ENCODE peak calls at places on chromosomes 7 and 10, in five cellular contexts. C is MM.1S; D is CD8-positive, alpha-beta T cell; S is neural progenitor cell; X is spleen. H is an unnamed sample.
A peak's percentile ranks its signal among the peaks of the same experiment; 100 is the strongest.

GRCh38 chr7:159086301-159086925 is 58.3 kb downstream of the VIPR2 start:
- DNase-seq in C (no peak), D (no peak), S (no peak), X (peak; percentile 42), H (no peak)

GRCh38 chr7:38448076-38448475 is 174.6 kb upstream of the TARP start:
- DNase-seq in C (no peak), D (no peak), S (no peak), X (no peak), H (no peak)

GRCh38 chr7:537911-538634 is 18.4 kb upstream of the PDGFA start:
- DNase-seq in C (no peak), D (no peak), S (no peak), X (peak; percentile 89), H (no peak)

GRCh38 chr7:130721486-130722277 is 12.3 kb downstream of the KLF14 start:
- DNase-seq in C (peak; percentile 26), D (peak; percentile 49), S (peak; percentile 86), X (peak; percentile 76), H (peak; percentile 2)

GRCh38 chr10:94133239-94133638 is 139.5 kb downstream of the PLCE1 start:
- DNase-seq in C (no peak), D (no peak), S (no peak), X (no peak), H (no peak)

GRCh38 chr7:45580053-45580872 is 6.1 kb downstream of the ADCY1 start:
- DNase-seq in C (no peak), D (no peak), S (peak; percentile 54), X (peak; percentile 70), H (no peak)

GRCh38 chr7:80443336-80443735 is 68.5 kb downstream of the GNAT3 start:
- DNase-seq in C (no peak), D (no peak), S (no peak), X (no peak), H (no peak)

GRCh38 chr10:122388287-122388997 is 13.9 kb downstream of the PLEKHA1 start:
- DNase-seq in C (no peak), D (no peak), S (no peak), X (no peak), H (no peak)

GRCh38 chr7:139043823-139044812 is 8.3 kb upstream of the ZC3HAV1L start:
- DNase-seq in C (no peak), D (peak; percentile 78), S (no peak), X (no peak), H (no peak)

GRCh38 chr10:28807760-28808613 is 130.7 kb downstream of the BAMBI start:
- DNase-seq in C (no peak), D (no peak), S (no peak), X (no peak), H (no peak)

GRCh38 chr10:75470901-75471300 is 39.5 kb downstream of the LRMDA start:
- DNase-seq in C (no peak), D (no peak), S (no peak), X (no peak), H (no peak)

GRCh38 chr10:74917481-74918077 is 91.2 kb downstream of the KAT6B start:
- DNase-seq in C (no peak), D (no peak), S (no peak), X (no peak), H (no peak)

GRCh38 chr7:136868496-136869005 is at the start of gene CHRM2:
- DNase-seq in C (no peak), D (no peak), S (peak; percentile 64), X (no peak), H (no peak)

GRCh38 chr10:67043041-67043440 is 117.2 kb downstream of the LRRTM3 start:
- DNase-seq in C (no peak), D (no peak), S (no peak), X (no peak), H (no peak)

GRCh38 chr10:122861724-122862161 is 16.1 kb upstream of the CUZD1 start:
- DNase-seq in C (no peak), D (no peak), S (no peak), X (no peak), H (no peak)

GRCh38 chr10:61992683-61993629 is 91.5 kb downstream of the ARID5B start:
- DNase-seq in C (no peak), D (no peak), S (no peak), X (no peak), H (no peak)

GRCh38 chr7:139995034-139995915 is 67.5 kb downstream of the PARP12 start:
- DNase-seq in C (no peak), D (no peak), S (no peak), X (peak; percentile 50), H (peak; percentile 60)

GRCh38 chr7:14806886-14807285 is 95.7 kb downstream of the DGKB start:
- DNase-seq in C (no peak), D (no peak), S (no peak), X (no peak), H (no peak)

GRCh38 chr10:60618861-60619260 is 159.4 kb upstream of the CDK1 start:
- DNase-seq in C (no peak), D (no peak), S (no peak), X (no peak), H (no peak)

GRCh38 chr10:49550563-49550962 is 11.6 kb upstream of the ERCC6 start:
- DNase-seq in C (no peak), D (no peak), S (no peak), X (no peak), H (no peak)

GRCh38 chr10:81130014-81130413 is 592.3 kb downstream of the SH2D4B start:
- DNase-seq in C (no peak), D (no peak), S (no peak), X (no peak), H (no peak)

GRCh38 chr7:55348502-55348901 is 16.6 kb upstream of the LANCL2 start:
- DNase-seq in C (no peak), D (no peak), S (no peak), X (no peak), H (no peak)

GRCh38 chr7:98869374-98870070 is at the start of gene TMEM130:
- DNase-seq in C (no peak), D (no peak), S (peak; percentile 65), X (peak; percentile 76), H (no peak)

GRCh38 chr7:16412535-16413247 is 8.6 kb downstream of the CRPPA start:
- DNase-seq in C (no peak), D (no peak), S (no peak), X (no peak), H (no peak)

GRCh38 chr10:85603167-85603940 is 763.2 kb downstream of the GRID1 start:
- DNase-seq in C (no peak), D (peak; percentile 47), S (no peak), X (no peak), H (no peak)

GRCh38 chr7:82745117-82745516 is 301.5 kb upstream of the CACNA2D1 start:
- DNase-seq in C (no peak), D (no peak), S (peak; percentile 41), X (no peak), H (no peak)

GRCh38 chr7:95631545-95631944 is 35.2 kb upstream of the PDK4 start:
- DNase-seq in C (no peak), D (no peak), S (no peak), X (no peak), H (no peak)

GRCh38 chr10:86304436-86304835 is 62.2 kb downstream of the GRID1 start:
- DNase-seq in C (no peak), D (no peak), S (no peak), X (peak; percentile 39), H (no peak)

GRCh38 chr10:86258488-86258887 is 108.1 kb downstream of the GRID1 start:
- DNase-seq in C (no peak), D (no peak), S (no peak), X (no peak), H (no peak)

GRCh38 chr10:30433779-30434272 is at the start of gene MAP3K8:
- DNase-seq in C (peak; percentile 85), D (peak; percentile 81), S (peak; percentile 93), X (peak; percentile 98), H (peak; percentile 86)

GRCh38 chr10:129841071-129841470 is 123.0 kb downstream of the EBF3 start:
- DNase-seq in C (no peak), D (no peak), S (no peak), X (no peak), H (no peak)

GRCh38 chr10:127314797-127315196 is 118.4 kb upstream of the INSYN2A start:
- DNase-seq in C (no peak), D (no peak), S (no peak), X (no peak), H (no peak)

GRCh38 chr7:116432517-116432916 is 67.0 kb upstream of the CAV2 start:
- DNase-seq in C (no peak), D (no peak), S (no peak), X (no peak), H (no peak)

GRCh38 chr7:116433246-116433645 is 66.3 kb upstream of the CAV2 start:
- DNase-seq in C (no peak), D (no peak), S (no peak), X (no peak), H (no peak)

GRCh38 chr7:116436305-116436826 is 63.2 kb upstream of the CAV2 start:
- DNase-seq in C (no peak), D (no peak), S (no peak), X (no peak), H (no peak)

GRCh38 chr7:116431783-116432182 is 67.8 kb upstream of the CAV2 start:
- DNase-seq in C (no peak), D (no peak), S (no peak), X (no peak), H (no peak)

DNA sequence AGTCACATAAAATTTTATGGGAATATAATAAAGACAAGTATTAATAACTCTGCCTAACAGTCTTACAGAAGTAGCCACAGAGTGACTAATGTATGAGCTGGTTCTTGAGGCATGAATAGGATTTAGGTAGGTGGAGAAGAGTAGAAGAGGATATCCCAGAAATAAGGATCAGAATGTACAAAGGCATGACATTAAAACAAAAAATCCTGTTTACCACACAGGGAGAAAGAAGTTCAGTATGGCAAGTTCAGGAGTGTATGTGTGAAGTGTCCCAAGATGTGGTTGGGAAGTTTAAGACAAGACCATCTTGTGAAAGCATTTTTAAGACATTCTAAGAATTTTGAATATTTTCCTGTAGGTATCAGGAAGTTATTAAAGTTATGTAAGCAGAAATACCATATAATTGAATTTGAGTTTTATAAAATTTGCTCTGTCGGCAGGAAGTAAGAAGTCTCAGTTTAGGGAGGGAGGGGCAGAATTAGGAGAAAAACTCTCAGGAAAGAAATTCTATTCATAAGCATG is 64.7 kb upstream of the CAV2 start:
- DNase-seq in C (no peak), D (no peak), S (no peak), X (no peak), H (no peak)
- H3K27ac ChIP-seq in C (no peak overlapping the region), D (no peak overlapping the region), S (no peak overlapping the region), X (no peak overlapping the region), H (no peak overlapping the region)

GRCh38 chr7:41399171-41399570 is 303.7 kb downstream of the INHBA start:
- DNase-seq in C (no peak), D (no peak), S (no peak), X (no peak), H (no peak)
- H3K27ac ChIP-seq in C (no peak overlapping the region), D (no peak overlapping the region), S (no peak overlapping the region), X (no peak overlapping the region), H (no peak overlapping the region)

DNA sequence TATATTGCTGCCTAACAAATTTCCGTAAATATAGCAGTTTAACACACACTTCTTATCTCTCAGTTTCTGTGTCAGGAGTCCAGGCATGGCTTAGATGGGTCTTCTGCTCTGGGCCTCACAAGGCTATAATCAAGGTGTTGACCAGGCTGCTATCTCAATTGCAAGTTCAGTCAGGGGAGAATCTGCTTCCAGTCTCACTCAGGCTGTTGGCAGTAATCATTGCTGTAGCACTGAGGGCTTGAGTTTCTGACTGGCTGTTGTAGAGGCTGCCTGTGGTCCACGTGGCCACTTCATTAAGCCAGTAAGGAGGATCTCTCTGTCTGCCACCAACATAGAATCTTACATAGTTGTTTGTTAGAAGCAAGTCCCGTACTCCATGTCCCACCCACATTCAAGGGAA is 138.4 kb downstream of the ST7 start:
- DNase-seq in C (no peak), D (no peak), S (no peak), X (no peak), H (no peak)
- H3K27ac ChIP-seq in C (no peak overlapping the region), D (no peak overlapping the region), S (no peak overlapping the region), X (no peak overlapping the region), H (no peak overlapping the region)

GRCh38 chr10:73866621-73867020 is 7.7 kb downstream of the CAMK2G start:
- DNase-seq in C (no peak), D (no peak), S (no peak), X (no peak), H (no peak)
- H3K27ac ChIP-seq in C (peak overlapping the region; percentile 40), D (peak overlapping the region; percentile 55), S (no peak overlapping the region), X (peak overlapping the region; percentile 93), H (peak overlapping the region; percentile 35)